ENCODE peak calls at places on chromosome 17, in four cellular contexts. One of them, this sample, is unnamed.

GRCh38 chr17:71633391-71633849 is 487.4 kb upstream of the SOX9 start:
- DNase-seq in GM12891: no peak
- DNase-seq in K562: no peak
- DNase-seq in GM12878: no peak
- DNase-seq in this sample: no peak

GRCh38 chr17:57889892-57890856 is 40.3 kb upstream of the MRPS23 start:
- DNase-seq in K562: no peak
- DNase-seq in GM12878: no peak
- DNase-seq in GM12891: no peak
- DNase-seq in this sample: no peak

GRCh38 chr17:51118330-51119195 is 2.1 kb downstream of the SPAG9 start:
- DNase-seq in GM12891: no peak
- DNase-seq in GM12878: no peak
- DNase-seq in K562: no peak
- DNase-seq in this sample: peak; percentile 58

GRCh38 chr17:68184141-68184571 is 63.7 kb upstream of the AMZ2 start:
- DNase-seq in K562: no peak
- DNase-seq in GM12891: no peak
- DNase-seq in GM12878: no peak
- DNase-seq in this sample: no peak

GRCh38 chr17:32852811-32853210 is 24.1 kb downstream of the MYO1D start:
- DNase-seq in GM12891: no peak
- DNase-seq in K562: no peak
- DNase-seq in GM12878: no peak
- DNase-seq in this sample: no peak

GRCh38 chr17:62892870-62893338 is 73.1 kb upstream of the TANC2 start:
- DNase-seq in K562: no peak
- DNase-seq in GM12891: no peak
- DNase-seq in GM12878: no peak
- DNase-seq in this sample: peak; percentile 63

GRCh38 chr17:68432086-68432864 is 25.0 kb downstream of the WIPI1 start:
- DNase-seq in GM12878: no peak
- DNase-seq in GM12891: no peak
- DNase-seq in K562: no peak
- DNase-seq in this sample: no peak

GRCh38 chr17:72150632-72151460 is 30.0 kb downstream of the SOX9 start:
- DNase-seq in GM12891: no peak
- DNase-seq in K562: no peak
- DNase-seq in GM12878: no peak
- DNase-seq in this sample: no peak

GRCh38 chr17:28878981-28879380 is 18.6 kb downstream of the FLOT2 start:
- DNase-seq in K562: peak; percentile 86
- DNase-seq in GM12878: no peak
- DNase-seq in GM12891: peak; percentile 70
- DNase-seq in this sample: no peak

GRCh38 chr17:17780941-17781590 is 55.7 kb downstream of the SREBF1 start:
- DNase-seq in GM12891: no peak
- DNase-seq in K562: no peak
- DNase-seq in GM12878: no peak
- DNase-seq in this sample: no peak

GRCh38 chr17:37768438-37768837 is 23.6 kb upstream of the HNF1B start:
- DNase-seq in GM12878: no peak
- DNase-seq in GM12891: no peak
- DNase-seq in K562: no peak
- DNase-seq in this sample: no peak

GRCh38 chr17:350706-351435 is 1.7 kb downstream of the RPH3AL start:
- DNase-seq in GM12891: no peak
- DNase-seq in K562: no peak
- DNase-seq in GM12878: no peak
- DNase-seq in this sample: no peak

GRCh38 chr17:29444589-29444988 is 54.4 kb downstream of the TAOK1 start:
- DNase-seq in GM12891: no peak
- DNase-seq in K562: no peak
- DNase-seq in GM12878: no peak
- DNase-seq in this sample: no peak

GRCh38 chr17:10838682-10839081 is 795 bp upstream of the PIRT start:
- DNase-seq in K562: no peak
- DNase-seq in GM12878: no peak
- DNase-seq in GM12891: no peak
- DNase-seq in this sample: no peak

GRCh38 chr17:79872762-79873161 is 33.5 kb upstream of the CBX4 start:
- DNase-seq in K562: no peak
- DNase-seq in GM12878: no peak
- DNase-seq in GM12891: no peak
- DNase-seq in this sample: peak; percentile 24

GRCh38 chr17:63477471-63478440 is 895 bp downstream of the ACE start:
- DNase-seq in GM12878: no peak
- DNase-seq in GM12891: no peak
- DNase-seq in K562: no peak
- DNase-seq in this sample: no peak

GRCh38 chr17:67244621-67245072 is 349 bp downstream of the HELZ start:
- DNase-seq in K562: peak; percentile 77
- DNase-seq in GM12891: peak; percentile 39
- DNase-seq in GM12878: no peak
- DNase-seq in this sample: no peak

GRCh38 chr17:56222255-56222654 is 69.0 kb downstream of the ANKFN1 start:
- DNase-seq in GM12891: no peak
- DNase-seq in GM12878: no peak
- DNase-seq in K562: no peak
- DNase-seq in this sample: peak; percentile 10

GRCh38 chr17:68763551-68763950 is 162.4 kb upstream of the FAM20A start:
- DNase-seq in GM12891: no peak
- DNase-seq in GM12878: no peak
- DNase-seq in K562: no peak
- DNase-seq in this sample: no peak

GRCh38 chr17:57114085-57114673 is 29.1 kb downstream of the AKAP1 start:
- DNase-seq in K562: peak; percentile 75
- DNase-seq in GM12878: no peak
- DNase-seq in GM12891: peak; percentile 60
- DNase-seq in this sample: no peak

GRCh38 chr17:15392326-15392739 is 50.9 kb upstream of the TEKT3 start:
- DNase-seq in GM12878: no peak
- DNase-seq in K562: no peak
- DNase-seq in GM12891: no peak
- DNase-seq in this sample: no peak

GRCh38 chr17:75047398-75048098 is 523 bp downstream of the KCTD2 start:
- DNase-seq in GM12891: no peak
- DNase-seq in K562: peak; percentile 67
- DNase-seq in GM12878: no peak
- DNase-seq in this sample: no peak

GRCh38 chr17:3827124-3827773 is 18.8 kb downstream of the NCBP3 start:
- DNase-seq in GM12891: no peak
- DNase-seq in GM12878: no peak
- DNase-seq in K562: peak; percentile 39
- DNase-seq in this sample: peak; percentile 50

GRCh38 chr17:64152428-64153125 is 22.6 kb upstream of the ERN1 start:
- DNase-seq in K562: peak; percentile 34
- DNase-seq in GM12891: no peak
- DNase-seq in GM12878: no peak
- DNase-seq in this sample: no peak

GRCh38 chr17:34305606-34306005 is 13.6 kb upstream of the CCL8 start:
- DNase-seq in GM12878: no peak
- DNase-seq in GM12891: no peak
- DNase-seq in K562: no peak
- DNase-seq in this sample: no peak

GRCh38 chr17:35865412-35866355 is 3.0 kb downstream of the HEATR9 start:
- DNase-seq in K562: no peak
- DNase-seq in GM12878: no peak
- DNase-seq in GM12891: no peak
- DNase-seq in this sample: no peak

GRCh38 chr17:6164996-6165395 is 94.8 kb downstream of the WSCD1 start:
- DNase-seq in K562: no peak
- DNase-seq in GM12891: no peak
- DNase-seq in GM12878: no peak
- DNase-seq in this sample: no peak

GRCh38 chr17:79944821-79945391 is 90.8 kb downstream of the TBC1D16 start:
- DNase-seq in GM12891: peak; percentile 7
- DNase-seq in GM12878: no peak
- DNase-seq in K562: no peak
- DNase-seq in this sample: no peak

GRCh38 chr17:67718325-67718941 is 697 bp downstream of the NOL11 start:
- DNase-seq in GM12878: no peak
- DNase-seq in GM12891: peak; percentile 27
- DNase-seq in K562: peak; percentile 45
- DNase-seq in this sample: no peak

GRCh38 chr17:15444805-15445204 is 22.6 kb downstream of the CDRT4 start:
- DNase-seq in GM12891: no peak
- DNase-seq in GM12878: no peak
- DNase-seq in K562: peak; percentile 44
- DNase-seq in this sample: no peak

GRCh38 chr17:45345554-45346254 is 28.9 kb upstream of the MAP3K14 start:
- DNase-seq in GM12878: no peak
- DNase-seq in GM12891: no peak
- DNase-seq in K562: peak; percentile 48
- DNase-seq in this sample: no peak

GRCh38 chr17:80596760-80597608 is 52.3 kb downstream of the RPTOR start:
- DNase-seq in GM12878: no peak
- DNase-seq in K562: no peak
- DNase-seq in GM12891: no peak
- DNase-seq in this sample: no peak

DNA sequence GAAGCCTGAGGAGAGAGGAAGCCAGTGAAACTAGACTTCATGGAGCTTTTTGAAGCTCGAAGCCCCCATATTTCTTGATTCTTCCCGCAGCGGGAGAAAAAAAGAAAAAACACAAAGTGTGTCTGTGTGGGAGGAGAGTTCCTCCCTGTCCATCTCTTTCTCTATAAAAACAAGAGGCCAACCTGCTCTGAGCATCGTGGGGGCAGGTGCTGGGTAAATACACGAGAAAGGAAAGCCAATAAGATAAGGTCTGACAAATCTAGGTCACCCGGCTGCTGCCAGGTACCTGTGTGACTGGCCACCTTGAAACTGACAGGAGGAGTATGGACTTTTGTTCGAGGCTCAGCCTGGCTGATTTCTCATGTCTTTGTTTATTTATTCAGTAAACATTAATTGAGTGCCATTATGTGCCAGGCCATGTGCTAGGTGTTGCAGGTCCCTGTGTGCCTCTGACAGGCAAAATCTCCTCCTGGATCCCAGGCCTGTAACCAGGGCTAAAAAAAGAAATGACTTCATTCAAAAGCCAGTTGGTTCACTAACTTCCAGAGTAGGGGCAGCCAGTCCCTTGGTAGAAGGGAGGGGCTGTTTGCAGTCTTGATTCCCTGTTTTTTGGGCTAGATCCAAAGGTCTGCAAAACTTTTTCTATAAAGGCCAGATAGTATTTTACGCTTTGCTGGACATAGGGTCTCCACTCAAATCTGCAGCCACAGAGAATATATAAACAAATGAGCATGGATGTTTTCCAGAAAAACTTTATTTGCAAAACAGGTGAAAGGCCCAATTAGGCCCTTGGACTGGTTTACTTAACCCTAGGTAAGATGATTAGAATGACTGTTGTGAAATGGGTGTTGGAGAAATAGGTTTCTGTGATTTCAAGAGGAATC is 35.6 kb downstream of the YPEL2 start:
- DNase-seq in K562: no peak
- DNase-seq in GM12891: no peak
- DNase-seq in GM12878: no peak
- DNase-seq in this sample: no peak
- TF ChIP-seq SPI1 in K562: no peak
- TF ChIP-seq SPI1 in GM12891: no peak
- TF ChIP-seq SPI1 in GM12878: no peak
- TF ChIP-seq SPI1 in this sample: no peak

DNA sequence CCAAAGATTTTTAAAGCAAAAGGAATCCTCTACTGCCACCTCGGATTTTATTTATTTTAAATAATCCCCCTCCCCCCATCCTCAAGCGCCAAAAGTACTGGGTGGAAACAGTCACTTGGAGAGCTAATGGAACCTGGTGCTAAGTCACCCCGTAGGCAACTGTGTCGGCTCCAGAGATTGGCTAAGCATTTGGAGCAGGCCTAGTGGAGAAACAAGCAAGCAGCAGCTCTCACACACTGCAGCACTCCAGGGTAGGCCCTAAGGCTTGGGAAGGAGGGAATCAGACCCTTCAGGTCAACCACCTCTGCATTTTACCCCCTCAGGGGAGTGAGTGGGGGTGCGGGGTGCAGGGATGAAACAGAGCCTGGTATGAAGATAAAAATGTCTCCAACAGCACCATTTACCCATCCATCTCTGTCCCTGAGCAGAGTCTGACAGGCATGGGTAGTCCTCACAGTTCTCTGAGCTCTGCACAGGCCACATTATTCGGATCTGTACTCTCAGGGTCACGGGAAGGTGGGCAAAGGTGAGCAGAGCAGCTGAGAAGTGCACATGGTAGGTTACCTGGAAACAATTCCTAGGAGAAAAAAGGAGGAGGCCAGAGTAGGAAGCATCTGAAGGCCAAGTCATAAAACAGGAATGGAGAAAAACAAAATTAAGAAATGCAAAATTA is 27.2 kb upstream of the STAC2 start:
- DNase-seq in GM12878: no peak
- DNase-seq in K562: no peak
- DNase-seq in GM12891: no peak
- DNase-seq in this sample: no peak
- TF ChIP-seq SPI1 in GM12878: no peak
- TF ChIP-seq SPI1 in K562: no peak
- TF ChIP-seq SPI1 in GM12891: no peak
- TF ChIP-seq SPI1 in this sample: no peak

GRCh38 chr17:73538445-73538844 is 105.8 kb downstream of the SDK2 start:
- DNase-seq in GM12878: no peak
- DNase-seq in K562: no peak
- DNase-seq in GM12891: no peak
- DNase-seq in this sample: no peak
- TF ChIP-seq SPI1 in GM12878: no peak
- TF ChIP-seq SPI1 in K562: no peak
- TF ChIP-seq SPI1 in GM12891: no peak
- TF ChIP-seq SPI1 in this sample: no peak

GRCh38 chr17:27315796-27316465 is 22.0 kb downstream of the WSB1 start:
- DNase-seq in GM12891: no peak
- DNase-seq in GM12878: no peak
- DNase-seq in K562: no peak
- DNase-seq in this sample: no peak

GRCh38 chr17:27318228-27318627 is 24.3 kb downstream of the WSB1 start:
- DNase-seq in GM12891: no peak
- DNase-seq in K562: no peak
- DNase-seq in GM12878: no peak
- DNase-seq in this sample: no peak

GRCh38 chr17:27319536-27320221 is 25.8 kb downstream of the WSB1 start:
- DNase-seq in GM12891: no peak
- DNase-seq in K562: no peak
- DNase-seq in GM12878: no peak
- DNase-seq in this sample: no peak

GRCh38 chr17:27318633-27319032 is 24.7 kb downstream of the WSB1 start:
- DNase-seq in GM12891: no peak
- DNase-seq in K562: no peak
- DNase-seq in GM12878: no peak
- DNase-seq in this sample: no peak

DNA sequence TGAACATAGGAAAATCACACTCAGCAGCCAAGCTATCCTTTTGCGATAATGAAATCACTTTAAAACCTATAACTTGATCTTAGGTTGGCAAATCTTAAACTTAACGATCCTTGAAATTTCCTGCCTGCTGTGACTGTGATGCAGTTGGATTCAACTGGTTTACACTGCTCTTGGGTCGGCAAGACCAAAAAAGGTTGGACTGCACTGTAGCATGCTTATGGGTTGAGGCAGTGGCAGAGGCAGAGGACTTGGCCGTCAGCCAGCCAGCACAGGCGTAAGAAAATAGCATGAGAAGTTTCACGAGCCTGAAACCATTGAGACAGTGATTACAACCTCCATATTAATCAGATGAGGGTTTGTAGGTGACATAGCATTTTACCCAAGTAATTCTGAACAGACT is 21.4 kb downstream of the WSB1 start:
- DNase-seq in GM12878: no peak
- DNase-seq in K562: no peak
- DNase-seq in GM12891: no peak
- DNase-seq in this sample: no peak
- TF ChIP-seq SPI1 in GM12878: no peak
- TF ChIP-seq SPI1 in K562: no peak
- TF ChIP-seq SPI1 in GM12891: no peak
- TF ChIP-seq SPI1 in this sample: no peak